ENCODE peak calls at places on chromosomes 16 and 17, in six cellular contexts. One of them, this sample, is unnamed.

GRCh38 chr16:27281285-27281684 is 12.7 kb upstream of the NSMCE1 start:
- DNase-seq in mesenchymal stem cell: no peak
- DNase-seq in IMR-90: no peak
- DNase-seq in H9: no peak
- DNase-seq in trophoblast cell: no peak
- DNase-seq in neuronal stem cell: no peak
- DNase-seq in this sample: no peak

GRCh38 chr17:76408037-76408849 is 23.8 kb downstream of the SPHK1 start:
- DNase-seq in neuronal stem cell: peak; percentile 32
- DNase-seq in trophoblast cell: peak; percentile 74
- DNase-seq in IMR-90: peak; percentile 39
- DNase-seq in mesenchymal stem cell: peak; percentile 52
- DNase-seq in H9: peak; percentile 78
- DNase-seq in this sample: no peak

GRCh38 chr17:56678249-56679144 is 85.0 kb downstream of the NOG start:
- DNase-seq in H9: peak; percentile 55
- DNase-seq in neuronal stem cell: peak; percentile 27
- DNase-seq in mesenchymal stem cell: peak; percentile 22
- DNase-seq in trophoblast cell: no peak
- DNase-seq in IMR-90: no peak
- DNase-seq in this sample: no peak

GRCh38 chr17:19654901-19655300 is 6.3 kb downstream of the ALDH3A2 start:
- DNase-seq in mesenchymal stem cell: no peak
- DNase-seq in trophoblast cell: no peak
- DNase-seq in H9: no peak
- DNase-seq in IMR-90: no peak
- DNase-seq in neuronal stem cell: no peak
- DNase-seq in this sample: no peak

GRCh38 chr16:53968454-53968853 is 264.5 kb downstream of the FTO start:
- DNase-seq in trophoblast cell: no peak
- DNase-seq in H9: no peak
- DNase-seq in mesenchymal stem cell: no peak
- DNase-seq in IMR-90: no peak
- DNase-seq in neuronal stem cell: no peak
- DNase-seq in this sample: no peak

GRCh38 chr16:15542261-15542660 is 100.7 kb downstream of the MARF1 start:
- DNase-seq in trophoblast cell: no peak
- DNase-seq in H9: peak; percentile 62
- DNase-seq in IMR-90: no peak
- DNase-seq in neuronal stem cell: no peak
- DNase-seq in mesenchymal stem cell: no peak
- DNase-seq in this sample: peak; percentile 38

GRCh38 chr16:4323071-4323844 is 7.4 kb downstream of the GLIS2 start:
- DNase-seq in H9: no peak
- DNase-seq in trophoblast cell: peak; percentile 49
- DNase-seq in neuronal stem cell: no peak
- DNase-seq in IMR-90: no peak
- DNase-seq in mesenchymal stem cell: no peak
- DNase-seq in this sample: no peak

GRCh38 chr17:65261682-65262636 is 124.8 kb downstream of the RGS9 start:
- DNase-seq in IMR-90: peak; percentile 46
- DNase-seq in neuronal stem cell: no peak
- DNase-seq in mesenchymal stem cell: peak; percentile 11
- DNase-seq in trophoblast cell: no peak
- DNase-seq in H9: no peak
- DNase-seq in this sample: no peak

GRCh38 chr16:67562918-67563707 is 787 bp downstream of the CTCF start:
- DNase-seq in neuronal stem cell: peak; percentile 67
- DNase-seq in trophoblast cell: peak; percentile 68
- DNase-seq in mesenchymal stem cell: peak; percentile 73
- DNase-seq in H9: peak; percentile 58
- DNase-seq in IMR-90: peak; percentile 33
- DNase-seq in this sample: peak; percentile 76

GRCh38 chr17:48597492-48597774 is 3.9 kb upstream of the HOXB5 start:
- DNase-seq in trophoblast cell: no peak
- DNase-seq in mesenchymal stem cell: no peak
- DNase-seq in neuronal stem cell: no peak
- DNase-seq in H9: no peak
- DNase-seq in IMR-90: no peak
- DNase-seq in this sample: no peak

GRCh38 chr16:57564571-57565270 is 22.3 kb downstream of the ADGRG5 start:
- DNase-seq in H9: no peak
- DNase-seq in neuronal stem cell: no peak
- DNase-seq in IMR-90: peak; percentile 62
- DNase-seq in mesenchymal stem cell: peak; percentile 51
- DNase-seq in trophoblast cell: no peak
- DNase-seq in this sample: no peak

GRCh38 chr17:31744541-31744951 is 114.5 kb downstream of the COPRS start:
- DNase-seq in neuronal stem cell: no peak
- DNase-seq in IMR-90: no peak
- DNase-seq in H9: no peak
- DNase-seq in trophoblast cell: no peak
- DNase-seq in mesenchymal stem cell: peak; percentile 63
- DNase-seq in this sample: no peak

GRCh38 chr17:50207792-50208567 is 6.5 kb upstream of the COL1A1 start:
- DNase-seq in H9: peak; percentile 84
- DNase-seq in trophoblast cell: no peak
- DNase-seq in mesenchymal stem cell: no peak
- DNase-seq in IMR-90: no peak
- DNase-seq in neuronal stem cell: no peak
- DNase-seq in this sample: peak; percentile 58

GRCh38 chr16:80883159-80883642 is 78.8 kb upstream of the CDYL2 start:
- DNase-seq in mesenchymal stem cell: no peak
- DNase-seq in neuronal stem cell: no peak
- DNase-seq in trophoblast cell: no peak
- DNase-seq in H9: no peak
- DNase-seq in IMR-90: no peak
- DNase-seq in this sample: no peak

GRCh38 chr17:38706625-38707298 is 1.7 kb downstream of the MLLT6 start:
- DNase-seq in IMR-90: no peak
- DNase-seq in neuronal stem cell: no peak
- DNase-seq in mesenchymal stem cell: peak; percentile 27
- DNase-seq in H9: no peak
- DNase-seq in trophoblast cell: peak; percentile 32
- DNase-seq in this sample: no peak

GRCh38 chr17:62950067-62950466 is 16.0 kb upstream of the TANC2 start:
- DNase-seq in trophoblast cell: peak; percentile 25
- DNase-seq in H9: no peak
- DNase-seq in neuronal stem cell: no peak
- DNase-seq in mesenchymal stem cell: peak; percentile 32
- DNase-seq in IMR-90: peak; percentile 45
- DNase-seq in this sample: no peak

GRCh38 chr16:68289621-68290329 is 21.0 kb downstream of the SLC7A6OS start:
- DNase-seq in trophoblast cell: no peak
- DNase-seq in IMR-90: no peak
- DNase-seq in neuronal stem cell: no peak
- DNase-seq in mesenchymal stem cell: no peak
- DNase-seq in H9: no peak
- DNase-seq in this sample: no peak

GRCh38 chr17:49747632-49748031 is 16.3 kb downstream of the FAM117A start:
- DNase-seq in mesenchymal stem cell: no peak
- DNase-seq in trophoblast cell: no peak
- DNase-seq in neuronal stem cell: no peak
- DNase-seq in IMR-90: no peak
- DNase-seq in H9: no peak
- DNase-seq in this sample: no peak

GRCh38 chr16:20023190-20023589 is 50.5 kb downstream of the GPR139 start:
- DNase-seq in neuronal stem cell: peak; percentile 55
- DNase-seq in IMR-90: peak; percentile 17
- DNase-seq in trophoblast cell: peak; percentile 45
- DNase-seq in mesenchymal stem cell: peak; percentile 1
- DNase-seq in H9: no peak
- DNase-seq in this sample: no peak

GRCh38 chr17:27352481-27353460 is 58.9 kb downstream of the WSB1 start:
- DNase-seq in mesenchymal stem cell: no peak
- DNase-seq in trophoblast cell: peak; percentile 40
- DNase-seq in IMR-90: peak; percentile 24
- DNase-seq in neuronal stem cell: no peak
- DNase-seq in H9: no peak
- DNase-seq in this sample: no peak

GRCh38 chr17:57534863-57535651 is 210.0 kb downstream of the CCDC182 start:
- DNase-seq in mesenchymal stem cell: peak; percentile 40
- DNase-seq in trophoblast cell: no peak
- DNase-seq in H9: no peak
- DNase-seq in neuronal stem cell: no peak
- DNase-seq in IMR-90: no peak
- DNase-seq in this sample: no peak

GRCh38 chr17:78255029-78255656 is 23.7 kb downstream of the TMEM235 start:
- DNase-seq in neuronal stem cell: no peak
- DNase-seq in trophoblast cell: no peak
- DNase-seq in mesenchymal stem cell: no peak
- DNase-seq in IMR-90: no peak
- DNase-seq in H9: no peak
- DNase-seq in this sample: no peak
- H3K14ac ChIP-seq in neuronal stem cell: no peak overlapping the region
- H3K14ac ChIP-seq in trophoblast cell: no peak overlapping the region
- H3K14ac ChIP-seq in mesenchymal stem cell: no peak overlapping the region
- H3K14ac ChIP-seq in IMR-90: no peak overlapping the region
- H3K14ac ChIP-seq in H9: no peak overlapping the region
- H3K14ac ChIP-seq in this sample: no peak overlapping the region

GRCh38 chr16:49010396-49010795 is 271.2 kb downstream of the CBLN1 start:
- DNase-seq in IMR-90: no peak
- DNase-seq in trophoblast cell: no peak
- DNase-seq in H9: no peak
- DNase-seq in mesenchymal stem cell: no peak
- DNase-seq in neuronal stem cell: no peak
- DNase-seq in this sample: no peak
- H3K14ac ChIP-seq in IMR-90: no peak overlapping the region
- H3K14ac ChIP-seq in trophoblast cell: no peak overlapping the region
- H3K14ac ChIP-seq in H9: no peak overlapping the region
- H3K14ac ChIP-seq in mesenchymal stem cell: no peak overlapping the region
- H3K14ac ChIP-seq in neuronal stem cell: peak overlapping the region; percentile 49
- H3K14ac ChIP-seq in this sample: no peak overlapping the region

DNA sequence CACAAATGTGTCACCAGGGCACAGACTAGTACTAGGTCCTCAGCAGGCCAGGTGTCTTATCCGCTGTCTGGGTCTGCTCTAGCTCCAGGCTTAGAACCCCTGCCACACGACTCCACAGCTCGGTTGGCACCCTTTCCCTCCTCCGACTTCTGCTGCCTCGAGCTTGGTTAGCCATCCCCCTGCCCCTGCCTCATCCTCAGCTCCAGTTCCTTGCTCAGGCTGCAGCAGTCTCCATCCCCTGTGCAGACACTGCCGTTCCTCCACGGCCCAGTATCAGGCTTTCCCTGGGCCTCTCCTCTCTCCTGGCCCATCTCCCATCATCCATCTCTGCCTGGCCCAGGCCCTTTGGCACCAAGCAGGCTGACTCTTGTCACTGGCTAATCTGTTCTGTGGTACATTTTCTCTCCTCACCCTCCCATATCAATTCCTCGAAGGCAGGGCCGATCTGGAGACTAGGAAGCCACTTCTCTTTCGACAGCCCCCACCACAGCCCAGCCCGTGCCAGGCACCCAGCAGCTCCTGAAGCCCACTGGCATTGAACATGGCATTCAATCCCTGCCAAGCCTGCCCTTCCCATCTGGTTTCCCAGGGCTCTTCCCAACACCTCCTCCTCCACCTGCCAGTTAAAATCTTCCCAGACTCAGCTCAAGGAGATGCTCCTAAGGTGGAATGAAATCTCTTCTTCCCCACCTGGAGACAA is 1.4 kb upstream of the GRN start:
- DNase-seq in mesenchymal stem cell: no peak
- DNase-seq in H9: no peak
- DNase-seq in neuronal stem cell: no peak
- DNase-seq in IMR-90: no peak
- DNase-seq in trophoblast cell: no peak
- DNase-seq in this sample: no peak
- H3K14ac ChIP-seq in mesenchymal stem cell: no peak overlapping the region
- H3K14ac ChIP-seq in H9: no peak overlapping the region
- H3K14ac ChIP-seq in neuronal stem cell: no peak overlapping the region
- H3K14ac ChIP-seq in IMR-90: no peak overlapping the region
- H3K14ac ChIP-seq in trophoblast cell: no peak overlapping the region
- H3K14ac ChIP-seq in this sample: no peak overlapping the region

GRCh38 chr17:61451538-61452300 is 503 bp upstream of the TBX4 start:
- DNase-seq in IMR-90: no peak
- DNase-seq in neuronal stem cell: no peak
- DNase-seq in mesenchymal stem cell: no peak
- DNase-seq in trophoblast cell: no peak
- DNase-seq in H9: peak; percentile 69
- DNase-seq in this sample: no peak
- H3K14ac ChIP-seq in IMR-90: no peak overlapping the region
- H3K14ac ChIP-seq in neuronal stem cell: no peak overlapping the region
- H3K14ac ChIP-seq in mesenchymal stem cell: no peak overlapping the region
- H3K14ac ChIP-seq in trophoblast cell: peak overlapping the region; percentile 31
- H3K14ac ChIP-seq in H9: no peak overlapping the region
- H3K14ac ChIP-seq in this sample: no peak overlapping the region

GRCh38 chr16:77787452-77787851 is 912 bp upstream of the VAT1L start:
- DNase-seq in neuronal stem cell: no peak
- DNase-seq in H9: no peak
- DNase-seq in trophoblast cell: no peak
- DNase-seq in mesenchymal stem cell: no peak
- DNase-seq in IMR-90: no peak
- DNase-seq in this sample: no peak

GRCh38 chr16:77785365-77785764 is 3.0 kb upstream of the VAT1L start:
- DNase-seq in mesenchymal stem cell: no peak
- DNase-seq in neuronal stem cell: no peak
- DNase-seq in IMR-90: no peak
- DNase-seq in H9: no peak
- DNase-seq in trophoblast cell: peak; percentile 40
- DNase-seq in this sample: no peak

GRCh38 chr16:77784441-77785356 is 3.7 kb upstream of the VAT1L start:
- DNase-seq in trophoblast cell: peak; percentile 46
- DNase-seq in mesenchymal stem cell: no peak
- DNase-seq in H9: no peak
- DNase-seq in neuronal stem cell: no peak
- DNase-seq in IMR-90: no peak
- DNase-seq in this sample: no peak

GRCh38 chr16:77788196-77789084 is at the start of gene VAT1L:
- DNase-seq in trophoblast cell: peak; percentile 34
- DNase-seq in mesenchymal stem cell: peak; percentile 80
- DNase-seq in H9: peak; percentile 69
- DNase-seq in IMR-90: peak; percentile 63
- DNase-seq in neuronal stem cell: peak; percentile 57
- DNase-seq in this sample: peak; percentile 85

DNA sequence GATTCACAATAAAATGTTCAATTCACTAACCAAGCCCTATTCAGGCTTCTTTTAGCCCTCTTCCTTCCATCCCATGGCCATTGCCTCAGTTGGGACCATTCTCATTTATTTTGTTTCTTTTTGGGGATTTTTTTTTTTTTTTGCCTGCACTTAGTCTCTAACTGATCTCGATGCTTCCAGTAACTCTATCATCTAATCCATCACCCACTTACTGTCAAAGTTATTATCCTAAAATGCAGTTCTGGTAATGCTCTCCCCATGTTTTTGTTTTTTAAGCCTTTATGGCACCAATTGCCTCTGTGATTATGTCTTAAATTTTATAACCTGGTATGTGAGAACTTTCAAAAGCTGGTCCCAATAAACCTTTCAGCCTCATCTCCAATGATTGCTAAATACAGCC is 1.9 kb upstream of the VAT1L start:
- DNase-seq in mesenchymal stem cell: no peak
- DNase-seq in IMR-90: no peak
- DNase-seq in trophoblast cell: no peak
- DNase-seq in H9: no peak
- DNase-seq in neuronal stem cell: no peak
- DNase-seq in this sample: no peak
- H3K14ac ChIP-seq in mesenchymal stem cell: no peak overlapping the region
- H3K14ac ChIP-seq in IMR-90: no peak overlapping the region
- H3K14ac ChIP-seq in trophoblast cell: no peak overlapping the region
- H3K14ac ChIP-seq in H9: no peak overlapping the region
- H3K14ac ChIP-seq in neuronal stem cell: no peak overlapping the region
- H3K14ac ChIP-seq in this sample: no peak overlapping the region

GRCh38 chr16:13839577-13839976 is 80.4 kb upstream of the ERCC4 start:
- DNase-seq in trophoblast cell: no peak
- DNase-seq in H9: no peak
- DNase-seq in mesenchymal stem cell: no peak
- DNase-seq in IMR-90: no peak
- DNase-seq in neuronal stem cell: no peak
- DNase-seq in this sample: no peak
- H3K14ac ChIP-seq in trophoblast cell: no peak overlapping the region
- H3K14ac ChIP-seq in H9: no peak overlapping the region
- H3K14ac ChIP-seq in mesenchymal stem cell: no peak overlapping the region
- H3K14ac ChIP-seq in IMR-90: no peak overlapping the region
- H3K14ac ChIP-seq in neuronal stem cell: no peak overlapping the region
- H3K14ac ChIP-seq in this sample: no peak overlapping the region

This sample was measured in H1.